ENCODE peak calls at places on chromosomes 3 and 15, in four cellular contexts. O, V, A and R are unnamed samples.

GRCh38 chr15:38254065-38254883 is 1.6 kb downstream of the SPRED1 start:
- DNase-seq in O (peak; percentile 51), V (peak; percentile 51), A (peak; percentile 39), R (no peak)

GRCh38 chr3:53518495-53518981 is 24.1 kb downstream of the CACNA1D start:
- DNase-seq in O (no peak), A (no peak), V (no peak), R (no peak)

GRCh38 chr3:52210037-52210436 is 12.1 kb downstream of the ALAS1 start:
- DNase-seq in V (no peak), O (no peak), A (no peak), R (no peak)

GRCh38 chr15:67873777-67874176 is 33.9 kb upstream of the RNU6-1 start:
- DNase-seq in V (no peak), A (no peak), O (no peak), R (no peak)

GRCh38 chr3:122415104-122415744 is 638 bp downstream of the WDR5B start:
- DNase-seq in O (peak; percentile 52), A (peak; percentile 39), V (peak; percentile 43), R (peak; percentile 50)

GRCh38 chr15:66707310-66708160 is 5.5 kb downstream of the SMAD6 start:
- DNase-seq in V (no peak), A (no peak), O (no peak), R (peak; percentile 70)

GRCh38 chr3:66397745-66398144 is 103.1 kb downstream of the LRIG1 start:
- DNase-seq in V (no peak), A (no peak), O (no peak), R (no peak)

GRCh38 chr15:62899090-62899493 is 143.5 kb upstream of the TPM1 start:
- DNase-seq in O (no peak), A (no peak), V (no peak), R (no peak)

GRCh38 chr3:55434789-55435188 is 52.3 kb downstream of the WNT5A start:
- DNase-seq in O (no peak), V (peak; percentile 16), A (no peak), R (peak; percentile 17)

GRCh38 chr3:79490165-79491028 is 277.4 kb downstream of the ROBO1 start:
- DNase-seq in A (no peak), O (no peak), V (no peak), R (no peak)

DNA sequence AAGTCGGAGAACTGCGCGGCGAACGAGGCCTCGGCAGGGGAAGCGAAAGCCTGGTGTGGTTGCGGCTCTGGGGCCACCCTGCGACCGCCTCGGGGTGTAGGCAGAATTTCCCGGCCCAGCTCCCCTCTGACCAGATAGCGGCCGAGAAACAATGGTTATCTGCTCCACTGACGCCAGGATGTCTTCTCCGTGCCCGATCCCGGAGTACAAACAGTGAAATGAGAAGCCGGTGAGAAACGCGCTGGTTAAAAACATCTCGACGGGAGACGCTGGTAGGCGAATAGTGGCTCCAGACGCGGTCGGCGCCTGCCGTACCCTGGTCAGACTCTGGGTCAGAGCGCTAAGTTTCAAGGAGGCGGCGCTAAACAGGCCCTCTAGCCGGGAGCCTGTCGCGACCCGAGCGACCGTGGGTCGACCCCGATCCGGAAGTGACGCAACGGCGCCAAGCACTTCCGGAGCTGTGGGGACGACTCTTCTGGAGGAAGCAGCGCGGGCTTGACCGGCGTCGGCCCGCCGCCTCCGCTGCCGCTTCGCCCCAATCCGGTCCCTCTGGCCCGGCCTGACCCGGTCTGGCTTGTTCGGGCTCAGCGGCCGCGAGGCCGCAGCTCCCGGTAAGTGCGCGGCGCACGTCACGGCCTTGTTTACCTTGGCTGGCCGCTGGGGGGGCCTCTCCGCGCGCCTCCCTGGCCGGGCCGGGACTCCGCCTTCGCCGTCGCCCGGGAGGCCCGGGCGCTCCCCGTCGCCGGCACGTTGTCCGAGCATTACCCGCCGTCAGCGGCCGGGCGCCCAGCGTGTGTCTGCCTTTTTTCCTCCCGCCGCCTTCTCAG is at the start of gene ARIH2:
- DNase-seq in O (peak; percentile 89), A (peak; percentile 73), V (peak; percentile 87), R (peak; percentile 90)
- TF ChIP-seq CTCF in O (peak; percentile 10), A (peak; percentile 49), V (peak; percentile 0), R (peak; percentile 1)

GRCh38 chr15:99438691-99439523 is 126.9 kb upstream of the MEF2A start:
- DNase-seq in O (no peak), A (no peak), V (no peak), R (no peak)
- TF ChIP-seq EGR1 in O (no peak), A (no peak), V (no peak), R (no peak)

GRCh38 chr3:19425825-19426224 is 277.5 kb downstream of the KCNH8 start:
- DNase-seq in V (no peak), O (no peak), A (no peak), R (no peak)
- TF ChIP-seq CTCF in V (no peak), O (no peak), A (no peak), R (no peak)

GRCh38 chr3:177055557-177056290 is 141.6 kb downstream of the TBL1XR1 start:
- DNase-seq in A (no peak), V (no peak), O (no peak), R (no peak)
- TF ChIP-seq EGR1 in A (no peak), V (no peak), O (no peak), R (no peak)

GRCh38 chr3:9862391-9863235 is 17.4 kb downstream of the CIDEC start:
- DNase-seq in O (no peak), A (no peak), V (peak; percentile 100), R (no peak)
- TF ChIP-seq CTCF in O (no peak), A (no peak), V (peak; percentile 98), R (peak; percentile 28)

GRCh38 chr15:88480981-88481380 is 13.5 kb downstream of the MRPS11 start:
- DNase-seq in O (no peak), V (no peak), A (no peak), R (no peak)
- TF ChIP-seq EGR1 in O (no peak), V (no peak), A (no peak), R (no peak)

GRCh38 chr3:139434764-139435291 is 41.5 kb downstream of the RBP2 start:
- DNase-seq in A (no peak), O (no peak), V (no peak), R (no peak)
- TF ChIP-seq CTCF in A (no peak), O (no peak), V (no peak), R (no peak)

GRCh38 chr3:102248981-102249705 is 185.7 kb upstream of the ZPLD1 start:
- DNase-seq in O (no peak), V (no peak), A (no peak), R (no peak)
- TF ChIP-seq EGR1 in O (no peak), V (no peak), A (no peak), R (no peak)

DNA sequence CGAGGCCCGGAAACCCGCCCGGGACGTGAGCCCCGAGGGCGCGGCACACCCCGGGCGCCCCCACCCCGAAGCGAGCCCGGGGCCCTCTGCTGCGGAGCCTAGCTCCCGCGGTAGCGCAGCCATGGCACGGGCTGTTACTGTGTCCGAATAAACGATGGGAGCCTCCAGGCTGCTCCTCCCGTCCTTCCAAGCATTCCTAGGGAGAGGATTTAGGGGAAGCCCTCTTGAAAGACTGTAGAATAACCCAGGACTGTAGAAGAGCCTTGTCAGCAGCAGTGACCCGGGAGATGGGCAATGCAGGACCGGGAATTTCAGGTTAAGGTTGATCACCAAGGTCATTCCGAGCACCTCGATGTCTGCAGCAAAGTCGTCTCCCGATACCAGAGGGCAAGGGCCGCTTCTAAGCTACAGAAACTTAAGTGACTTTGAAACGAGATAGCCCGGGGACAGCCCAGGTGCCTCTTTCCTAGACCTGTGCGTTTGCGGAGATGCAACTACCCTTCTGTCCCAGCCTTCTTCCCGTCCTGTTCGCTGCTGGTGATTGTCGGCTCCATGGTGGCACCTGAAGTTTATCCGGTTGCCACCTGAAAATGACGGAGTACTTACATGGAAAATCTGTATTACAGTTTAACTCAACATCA is 729 bp upstream of the MYO5A start:
- DNase-seq in V (no peak), A (no peak), O (no peak), R (peak; percentile 81)
- TF ChIP-seq CTCF in V (no peak), A (no peak), O (no peak), R (no peak)

DNA sequence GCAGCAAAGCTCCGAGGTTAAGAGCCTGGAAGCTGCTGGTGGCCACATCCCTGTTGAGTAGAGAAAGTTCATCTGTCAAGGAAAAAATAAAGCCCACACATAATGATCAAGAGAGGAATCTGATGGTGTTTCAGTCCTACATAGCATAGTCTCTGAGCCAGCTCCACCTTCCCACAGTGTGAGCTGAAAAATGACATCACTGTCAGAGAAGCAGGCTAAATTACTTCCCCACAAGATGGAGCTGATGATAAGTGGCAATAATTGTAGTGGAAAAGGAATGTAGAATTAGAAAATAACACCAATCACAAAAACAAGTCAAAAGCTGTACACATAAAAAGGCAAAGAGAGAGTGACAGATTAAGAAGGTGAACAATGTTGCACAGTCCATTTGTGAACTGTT is 84.5 kb downstream of the AQP9 start:
- DNase-seq in O (no peak), A (no peak), V (no peak), R (no peak)
- TF ChIP-seq EGR1 in O (no peak), A (no peak), V (no peak), R (no peak)